ENCODE peak calls at places on chromosome 9, in seven cellular contexts. M, E, R, F, X, L and D are unnamed samples.

GRCh38 chr9:127489471-127490115 is 38.3 kb downstream of the LRSAM1 start:
- DNase-seq in M (no peak), E (no peak), R (no peak), F (no peak), X (no peak), L (no peak), D (no peak)

GRCh38 chr9:21872696-21873095 is 70.3 kb downstream of the MTAP start:
- DNase-seq in M (no peak), E (no peak), R (no peak), F (no peak), X (no peak), L (no peak), D (no peak)

GRCh38 chr9:115808695-115809094 is 344.9 kb upstream of the PAPPA start:
- DNase-seq in M (no peak), E (no peak), R (no peak), F (no peak), X (no peak), L (no peak), D (peak)

GRCh38 chr9:114606597-114607207 is 4.4 kb upstream of the TMEM268 start:
- DNase-seq in M (no peak), E (no peak), R (no peak), F (peak), X (peak), L (no peak), D (peak)

GRCh38 chr9:4507731-4508130 is 17.5 kb downstream of the SLC1A1 start:
- DNase-seq in M (no peak), E (no peak), R (no peak), F (no peak), X (no peak), L (no peak), D (no peak)

GRCh38 chr9:95116820-95117204 is 200.7 kb downstream of the FANCC start:
- DNase-seq in M (no peak), E (no peak), R (no peak), F (no peak), X (no peak), L (no peak), D (no peak)

GRCh38 chr9:123111977-123112869 is 78.8 kb downstream of the GPR21 start:
- DNase-seq in M (no peak), E (no peak), R (no peak), F (no peak), X (peak), L (no peak), D (no peak)

GRCh38 chr9:95313010-95313498 is 4.5 kb downstream of the FANCC start:
- DNase-seq in M (no peak), E (no peak), R (peak), F (peak), X (peak), L (no peak), D (peak)